ENCODE peak calls at places on chromosomes 16 and 17, in seven cellular contexts. Q is body of pancreas; V is RWPE1; X is GM10248; P is fibroblast of villous mesenchyme; L is CD4-positive, alpha-beta T cell; Z is lower leg skin. K is an unnamed sample.

GRCh38 chr16:63539276-63539675 is 1503.0 kb upstream of the CDH8 start:
- DNase-seq in Q (no peak), L (no peak), Z (no peak), X (no peak), P (no peak), V (no peak), K (no peak)

GRCh38 chr17:65975878-65976277 is 216.1 kb downstream of the CEP112 start:
- DNase-seq in V (no peak), Z (no peak), P (peak; percentile 3), X (no peak), Q (no peak), L (no peak), K (no peak)

GRCh38 chr16:71945616-71946015 is 50.3 kb downstream of the IST1 start:
- DNase-seq in Q (no peak), Z (no peak), L (no peak), V (no peak), X (no peak), P (no peak), K (no peak)

GRCh38 chr16:27428035-27428785 is 26.2 kb downstream of the IL21R start:
- DNase-seq in X (peak; percentile 14), P (no peak), V (no peak), Q (no peak), Z (peak; percentile 82), L (peak; percentile 10), K (peak; percentile 8)

GRCh38 chr17:40519089-40519775 is 17.8 kb upstream of the TNS4 start:
- DNase-seq in V (no peak), P (no peak), Z (peak; percentile 72), X (no peak), L (peak; percentile 30), Q (no peak), K (no peak)

GRCh38 chr17:41307647-41308046 is 1.5 kb downstream of the KRTAP16-1 start:
- DNase-seq in V (no peak), X (no peak), P (no peak), L (no peak), Z (no peak), Q (no peak), K (no peak)

GRCh38 chr16:86619263-86619935 is 41.0 kb downstream of the FOXL1 start:
- DNase-seq in V (no peak), X (no peak), L (no peak), Q (no peak), Z (peak; percentile 52), P (peak; percentile 41), K (no peak)

GRCh38 chr16:68737046-68737729 is at the start of gene CDH1:
- DNase-seq in Z (peak; percentile 92), Q (peak; percentile 98), V (peak; percentile 99), P (no peak), X (peak; percentile 35), L (peak; percentile 44), K (no peak)

GRCh38 chr17:73401911-73402310 is 90.1 kb upstream of the CDC42EP4 start:
- DNase-seq in Z (no peak), X (no peak), V (no peak), Q (peak; percentile 24), L (no peak), P (no peak), K (no peak)

DNA sequence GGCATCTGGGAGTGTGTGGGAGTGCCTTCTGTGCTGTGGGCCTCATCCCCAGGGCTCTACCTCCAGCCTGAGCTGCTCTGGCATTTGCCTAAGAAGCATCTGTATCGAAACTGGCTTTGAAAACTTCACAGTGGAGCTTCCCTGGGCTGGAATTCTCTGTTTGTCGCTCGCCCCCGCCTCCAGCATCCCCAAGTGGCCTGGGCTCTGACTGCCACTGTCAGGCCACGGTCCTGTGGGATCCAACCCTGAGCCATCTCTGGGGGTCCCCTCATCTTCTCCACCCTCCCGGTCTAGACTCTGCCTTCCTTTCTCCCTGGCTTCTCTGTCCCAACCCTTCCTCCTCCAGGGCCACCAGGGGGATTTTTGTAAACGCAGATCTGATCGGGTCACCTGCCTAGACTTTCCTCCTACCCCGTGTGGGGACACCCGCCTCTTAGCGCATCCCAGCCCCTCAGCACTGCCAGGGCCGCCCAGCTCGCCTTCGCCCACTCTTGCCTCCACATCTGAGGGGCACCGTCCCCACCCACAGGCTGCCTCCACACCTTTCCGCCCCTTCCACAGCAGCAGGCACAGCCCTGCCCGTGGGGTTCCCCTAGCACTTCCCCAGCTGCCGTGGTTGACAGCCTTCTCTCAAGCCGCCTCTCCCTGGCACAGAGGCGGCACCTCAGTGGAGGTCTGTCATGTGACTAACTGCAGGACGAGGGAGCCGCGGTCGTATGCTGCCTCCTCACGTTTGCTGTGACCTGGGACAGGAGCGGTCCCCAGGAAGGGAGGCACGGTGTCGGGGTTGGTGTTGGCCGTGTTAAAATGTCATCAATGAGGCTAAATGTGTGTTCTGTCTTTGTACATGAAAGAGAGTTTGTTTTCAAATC is 12.0 kb downstream of the TBC1D24 start:
- DNase-seq in P (peak; percentile 26), Q (peak; percentile 76), Z (peak; percentile 94), X (peak; percentile 85), L (peak; percentile 80), V (no peak), K (peak; percentile 72)
- TF ChIP-seq CTCF in P (no peak), Q (peak; percentile 50), Z (no peak), X (peak; percentile 64), L (peak; percentile 65), V (no peak), K (peak; percentile 55)

GRCh38 chr17:80660527-80661198 is 116.0 kb downstream of the RPTOR start:
- DNase-seq in X (no peak), L (no peak), P (no peak), V (no peak), Z (no peak), Q (no peak), K (no peak)
- TF ChIP-seq CTCF in X (no peak), L (no peak), P (no peak), V (no peak), Z (no peak), Q (no peak), K (no peak)

GRCh38 chr16:56851671-56852400 is 13.2 kb upstream of the SLC12A3 start:
- DNase-seq in L (no peak), P (peak; percentile 49), Q (no peak), Z (no peak), X (no peak), V (no peak), K (no peak)
- TF ChIP-seq CTCF in L (no peak), P (peak; percentile 70), Q (peak; percentile 23), Z (no peak), X (peak; percentile 20), V (no peak), K (no peak)

DNA sequence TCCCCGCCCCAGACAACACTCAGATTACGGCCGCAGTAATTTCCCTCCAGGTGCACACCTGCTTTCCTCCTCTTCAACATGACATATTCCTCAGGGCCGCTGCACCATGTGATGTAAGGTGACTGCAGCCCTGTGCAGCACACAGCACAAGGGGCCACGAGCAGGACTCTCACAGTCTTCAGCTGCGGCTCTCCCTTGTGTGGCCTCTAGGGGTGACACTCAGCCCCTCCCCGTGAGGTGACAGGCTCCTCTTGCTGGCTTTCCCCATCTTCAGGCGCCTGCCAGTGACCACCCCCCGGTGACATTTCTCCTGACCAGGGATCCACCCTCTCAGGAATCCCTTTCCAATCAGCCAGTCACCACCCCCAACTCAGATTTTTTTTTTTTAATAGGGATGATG is 31.3 kb upstream of the ABCC3 start:
- DNase-seq in L (no peak), Q (no peak), V (no peak), Z (no peak), P (no peak), X (no peak), K (no peak)
- TF ChIP-seq CTCF in L (no peak), Q (no peak), V (no peak), Z (no peak), P (no peak), X (no peak), K (no peak)

GRCh38 chr16:4960579-4960978 is 2.4 kb downstream of the SEC14L5 start:
- DNase-seq in X (no peak), V (no peak), Z (no peak), Q (no peak), L (no peak), P (no peak), K (no peak)
- TF ChIP-seq CTCF in X (no peak), V (no peak), Z (no peak), Q (no peak), L (no peak), P (no peak), K (no peak)

GRCh38 chr17:9824094-9824493 is 1.6 kb upstream of the GLP2R start:
- DNase-seq in X (no peak), P (no peak), V (peak; percentile 18), Q (no peak), Z (no peak), L (no peak), K (no peak)
- TF ChIP-seq CTCF in X (no peak), P (peak; percentile 39), V (no peak), Q (no peak), Z (no peak), L (no peak), K (no peak)

DNA sequence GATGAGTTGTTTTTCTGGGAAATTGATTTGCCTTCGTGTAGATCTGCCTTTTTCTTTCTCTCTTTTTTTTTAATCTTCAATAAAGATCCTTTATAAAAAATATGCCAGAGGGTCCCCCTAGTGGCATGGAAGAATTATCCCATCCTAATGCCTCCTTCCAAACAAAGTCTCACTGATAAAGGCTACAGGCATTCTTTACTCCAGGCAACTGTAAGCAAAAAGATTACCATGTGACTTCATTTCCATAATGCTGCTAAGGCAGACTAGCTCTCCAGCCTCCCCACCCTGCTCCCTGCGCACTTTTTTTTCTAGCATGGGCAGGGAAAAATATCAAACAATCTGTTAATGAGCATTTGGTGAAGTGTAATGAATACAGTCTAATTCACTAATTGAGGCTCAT is 220.2 kb upstream of the CDH8 start:
- DNase-seq in V (peak; percentile 45), X (no peak), Q (no peak), Z (no peak), P (no peak), L (no peak), K (no peak)
- TF ChIP-seq CTCF in V (peak; percentile 30), X (no peak), Q (no peak), Z (no peak), P (no peak), L (no peak), K (no peak)

GRCh38 chr16:84647830-84648594 is at the start of gene KLHL36:
- DNase-seq in Z (peak; percentile 91), V (peak; percentile 74), P (no peak), X (peak; percentile 95), Q (peak; percentile 65), L (peak; percentile 79), K (peak; percentile 81)
- TF ChIP-seq CTCF in Z (no peak), V (no peak), P (peak; percentile 5), X (no peak), Q (no peak), L (no peak), K (no peak)

K was measured in natural killer cell.